ENCODE peak calls at places on chromosomes 16 and 17, in eight cellular contexts. J is RCC 7860; A is activated naive CD4-positive, alpha-beta T cell treated with Interleukin-2 at 50 U/mL for 16 hours; P is T-helper 1 cell; Y is iris pigment epithelial cell; D is MV-4-11; T is effector CD4-positive, alpha-beta T cell; Q is osteoblast. O is an unnamed sample.

GRCh38 chr17:40738553-40738952 is 16.6 kb downstream of the KRT25 start:
- DNase-seq in J (no peak), A (no peak), P (no peak), Y (no peak), D (no peak), T (no peak), Q (no peak), O (no peak)

GRCh38 chr17:61002316-61002736 is 324.7 kb downstream of the BCAS3 start:
- DNase-seq in J (peak), A (no peak), P (no peak), Y (peak), D (peak), T (no peak), Q (peak), O (no peak)

GRCh38 chr17:61508912-61509311 is 56.7 kb downstream of the TBX4 start:
- DNase-seq in J (no peak), A (no peak), P (no peak), Y (no peak), D (no peak), T (no peak), Q (no peak), O (no peak)

GRCh38 chr16:20257234-20257633 is 70.1 kb downstream of the GP2 start:
- DNase-seq in J (no peak), A (no peak), P (no peak), Y (no peak), D (no peak), T (no peak), Q (no peak), O (no peak)

GRCh38 chr17:41697122-41697962 is 8.7 kb downstream of the EIF1 start:
- DNase-seq in J (no peak), A (no peak), P (no peak), Y (peak), D (peak), T (no peak), Q (peak), O (no peak)

GRCh38 chr17:70110443-70110880 is 35.4 kb downstream of the KCNJ16 start:
- DNase-seq in J (peak), A (no peak), P (no peak), Y (peak), D (no peak), T (no peak), Q (no peak), O (no peak)

GRCh38 chr17:55411463-55411855 is 10.2 kb downstream of the MMD start:
- DNase-seq in J (no peak), A (no peak), P (no peak), Y (no peak), D (no peak), T (no peak), Q (no peak), O (no peak)

GRCh38 chr16:57938936-57939871 is 31.7 kb downstream of the CNGB1 start:
- DNase-seq in J (peak), A (no peak), P (no peak), Y (peak), D (peak), T (no peak), Q (peak), O (no peak)

O was measured in stimulated activated naive CD8-positive, alpha-beta T cell treated with anti-CD3 and anti-CD28 coated beads, Interleukin-15, Interleukin-2, amounts not matched to agents 100 U/mL and 50 U/mL, for 24 hours.